ENCODE peak calls at places on chromosomes 6 and 20, in six cellular contexts. One of them, this sample, is unnamed.

GRCh38 chr20:855466-856360 is 22.2 kb downstream of the FAM110A start:
- DNase-seq in CD4-positive, CD25-positive, alpha-beta regulatory T cell: no peak
- DNase-seq in CD8-positive, alpha-beta memory T cell: no peak
- DNase-seq in CD8-positive, alpha-beta T cell: no peak
- DNase-seq in sigmoid colon: no peak
- DNase-seq in ascending aorta: no peak
- DNase-seq in this sample: no peak

GRCh38 chr6:121201108-121201507 is 133.2 kb downstream of the TBC1D32 start:
- DNase-seq in sigmoid colon: no peak
- DNase-seq in CD8-positive, alpha-beta memory T cell: no peak
- DNase-seq in CD4-positive, CD25-positive, alpha-beta regulatory T cell: no peak
- DNase-seq in CD8-positive, alpha-beta T cell: no peak
- DNase-seq in ascending aorta: no peak
- DNase-seq in this sample: no peak

GRCh38 chr6:90274481-90275030 is 22.1 kb downstream of the BACH2 start:
- DNase-seq in CD8-positive, alpha-beta T cell: peak
- DNase-seq in CD8-positive, alpha-beta memory T cell: peak
- DNase-seq in ascending aorta: no peak
- DNase-seq in sigmoid colon: no peak
- DNase-seq in CD4-positive, CD25-positive, alpha-beta regulatory T cell: peak
- DNase-seq in this sample: peak

GRCh38 chr20:32965581-32966373 is 38.5 kb downstream of the SUN5 start:
- DNase-seq in CD8-positive, alpha-beta memory T cell: peak
- DNase-seq in sigmoid colon: peak
- DNase-seq in ascending aorta: no peak
- DNase-seq in CD8-positive, alpha-beta T cell: no peak
- DNase-seq in CD4-positive, CD25-positive, alpha-beta regulatory T cell: peak
- DNase-seq in this sample: no peak

GRCh38 chr6:73665686-73666319 is 12.0 kb upstream of the SLC17A5 start:
- DNase-seq in ascending aorta: no peak
- DNase-seq in sigmoid colon: no peak
- DNase-seq in CD8-positive, alpha-beta memory T cell: no peak
- DNase-seq in CD4-positive, CD25-positive, alpha-beta regulatory T cell: peak
- DNase-seq in CD8-positive, alpha-beta T cell: no peak
- DNase-seq in this sample: no peak

GRCh38 chr6:155245871-155246270 is 17.9 kb upstream of the CLDN20 start:
- DNase-seq in ascending aorta: no peak
- DNase-seq in sigmoid colon: no peak
- DNase-seq in CD8-positive, alpha-beta memory T cell: no peak
- DNase-seq in CD8-positive, alpha-beta T cell: no peak
- DNase-seq in CD4-positive, CD25-positive, alpha-beta regulatory T cell: no peak
- DNase-seq in this sample: no peak

GRCh38 chr20:32966382-32966781 is 37.9 kb downstream of the SUN5 start:
- DNase-seq in CD8-positive, alpha-beta memory T cell: no peak
- DNase-seq in CD8-positive, alpha-beta T cell: no peak
- DNase-seq in ascending aorta: no peak
- DNase-seq in CD4-positive, CD25-positive, alpha-beta regulatory T cell: no peak
- DNase-seq in sigmoid colon: peak
- DNase-seq in this sample: no peak

GRCh38 chr6:121485359-121485809 is 49.9 kb downstream of the GJA1 start:
- DNase-seq in CD4-positive, CD25-positive, alpha-beta regulatory T cell: no peak
- DNase-seq in CD8-positive, alpha-beta T cell: no peak
- DNase-seq in sigmoid colon: no peak
- DNase-seq in CD8-positive, alpha-beta memory T cell: no peak
- DNase-seq in ascending aorta: no peak
- DNase-seq in this sample: no peak

GRCh38 chr6:164069352-164070022 is 655.0 kb downstream of the QKI start:
- DNase-seq in CD8-positive, alpha-beta memory T cell: no peak
- DNase-seq in CD8-positive, alpha-beta T cell: no peak
- DNase-seq in ascending aorta: no peak
- DNase-seq in CD4-positive, CD25-positive, alpha-beta regulatory T cell: no peak
- DNase-seq in sigmoid colon: peak
- DNase-seq in this sample: no peak

GRCh38 chr20:12970372-12970821 is 38.4 kb upstream of the SPTLC3 start:
- DNase-seq in CD4-positive, CD25-positive, alpha-beta regulatory T cell: peak
- DNase-seq in CD8-positive, alpha-beta T cell: no peak
- DNase-seq in CD8-positive, alpha-beta memory T cell: no peak
- DNase-seq in ascending aorta: no peak
- DNase-seq in sigmoid colon: no peak
- DNase-seq in this sample: no peak

GRCh38 chr6:3026811-3027626 is 27.3 kb downstream of the NQO2 start:
- DNase-seq in CD8-positive, alpha-beta T cell: no peak
- DNase-seq in ascending aorta: no peak
- DNase-seq in sigmoid colon: no peak
- DNase-seq in CD8-positive, alpha-beta memory T cell: peak
- DNase-seq in CD4-positive, CD25-positive, alpha-beta regulatory T cell: peak
- DNase-seq in this sample: no peak

GRCh38 chr6:38671885-38672467 is 31.0 kb downstream of the GLO1 start:
- DNase-seq in CD8-positive, alpha-beta memory T cell: peak
- DNase-seq in sigmoid colon: no peak
- DNase-seq in CD8-positive, alpha-beta T cell: no peak
- DNase-seq in ascending aorta: no peak
- DNase-seq in CD4-positive, CD25-positive, alpha-beta regulatory T cell: peak
- DNase-seq in this sample: no peak

GRCh38 chr6:80674669-80675068 is 568.2 kb downstream of the BCKDHB start:
- DNase-seq in sigmoid colon: no peak
- DNase-seq in CD4-positive, CD25-positive, alpha-beta regulatory T cell: no peak
- DNase-seq in ascending aorta: no peak
- DNase-seq in CD8-positive, alpha-beta T cell: no peak
- DNase-seq in CD8-positive, alpha-beta memory T cell: no peak
- DNase-seq in this sample: no peak
- H3K4me3 ChIP-seq in sigmoid colon: no peak
- H3K4me3 ChIP-seq in CD4-positive, CD25-positive, alpha-beta regulatory T cell: no peak
- H3K4me3 ChIP-seq in ascending aorta: no peak
- H3K4me3 ChIP-seq in CD8-positive, alpha-beta T cell: no peak
- H3K4me3 ChIP-seq in CD8-positive, alpha-beta memory T cell: no peak
- H3K4me3 ChIP-seq in this sample: no peak

DNA sequence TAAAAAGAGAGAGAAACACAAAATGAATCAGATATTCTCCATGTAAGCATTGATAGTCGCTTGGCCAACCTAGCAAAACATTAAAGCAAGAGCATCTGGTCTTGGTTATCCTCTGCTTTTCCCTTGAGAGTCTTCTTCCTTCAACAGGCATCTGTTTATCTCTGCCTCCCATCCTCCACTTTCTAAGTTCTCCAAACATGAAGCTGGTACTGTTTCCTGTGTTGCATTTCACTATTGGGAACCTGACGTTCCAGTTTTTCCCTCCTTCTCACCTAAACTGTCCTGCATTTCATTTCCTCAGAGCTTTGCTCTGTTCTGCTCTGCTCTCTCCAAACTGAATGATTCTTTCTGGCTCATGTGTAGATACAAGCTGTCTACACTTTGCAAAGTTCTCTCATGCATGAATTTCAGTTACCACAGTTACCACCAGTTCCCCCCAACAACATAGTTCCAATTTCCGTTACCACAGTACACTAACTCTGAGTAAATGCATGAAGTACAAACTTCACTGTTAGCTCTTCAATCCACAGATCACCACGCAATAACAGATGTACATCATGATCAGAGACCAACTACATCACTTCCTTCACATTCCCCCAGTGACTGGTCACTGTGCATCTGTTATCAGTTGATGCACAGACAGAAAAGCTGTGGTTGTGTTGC is 86.7 kb upstream of the F13A1 start:
- DNase-seq in CD4-positive, CD25-positive, alpha-beta regulatory T cell: no peak
- DNase-seq in ascending aorta: no peak
- DNase-seq in CD8-positive, alpha-beta memory T cell: no peak
- DNase-seq in sigmoid colon: no peak
- DNase-seq in CD8-positive, alpha-beta T cell: no peak
- DNase-seq in this sample: no peak
- H3K4me3 ChIP-seq in CD4-positive, CD25-positive, alpha-beta regulatory T cell: no peak
- H3K4me3 ChIP-seq in ascending aorta: no peak
- H3K4me3 ChIP-seq in CD8-positive, alpha-beta memory T cell: no peak
- H3K4me3 ChIP-seq in sigmoid colon: no peak
- H3K4me3 ChIP-seq in CD8-positive, alpha-beta T cell: no peak
- H3K4me3 ChIP-seq in this sample: no peak

GRCh38 chr20:62739581-62740285 is 31.1 kb downstream of the NTSR1 start:
- DNase-seq in CD8-positive, alpha-beta T cell: no peak
- DNase-seq in sigmoid colon: peak
- DNase-seq in ascending aorta: no peak
- DNase-seq in CD4-positive, CD25-positive, alpha-beta regulatory T cell: peak
- DNase-seq in CD8-positive, alpha-beta memory T cell: peak
- DNase-seq in this sample: peak
- H3K4me3 ChIP-seq in CD8-positive, alpha-beta T cell: peak
- H3K4me3 ChIP-seq in sigmoid colon: no peak
- H3K4me3 ChIP-seq in ascending aorta: no peak
- H3K4me3 ChIP-seq in CD4-positive, CD25-positive, alpha-beta regulatory T cell: peak
- H3K4me3 ChIP-seq in CD8-positive, alpha-beta memory T cell: peak
- H3K4me3 ChIP-seq in this sample: peak

DNA sequence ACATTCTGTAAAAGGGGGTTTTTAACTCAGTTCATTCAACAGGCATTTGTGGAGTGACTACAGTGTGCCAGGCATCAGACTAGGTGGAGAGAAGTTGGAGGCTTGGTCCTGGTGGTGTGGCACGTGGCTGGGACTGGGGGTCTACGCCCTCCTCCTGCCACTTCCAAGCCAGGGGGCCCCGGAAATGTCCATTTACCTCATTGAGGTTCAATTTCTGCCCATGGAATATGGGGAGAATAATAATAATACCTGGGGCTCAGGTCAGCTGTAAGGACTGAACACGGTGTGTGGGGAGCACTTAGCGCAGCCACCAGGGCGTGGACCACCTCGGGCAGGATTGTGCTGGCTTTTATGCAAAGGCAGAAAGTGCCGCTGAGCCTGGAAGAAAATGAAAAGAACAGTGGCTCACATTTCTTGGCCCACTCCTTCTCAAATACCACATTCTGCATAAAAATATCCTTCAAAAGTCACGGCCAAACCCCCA is 229.4 kb downstream of the ANKRD60 start:
- DNase-seq in CD4-positive, CD25-positive, alpha-beta regulatory T cell: no peak
- DNase-seq in ascending aorta: no peak
- DNase-seq in sigmoid colon: no peak
- DNase-seq in CD8-positive, alpha-beta memory T cell: no peak
- DNase-seq in CD8-positive, alpha-beta T cell: no peak
- DNase-seq in this sample: no peak
- H3K4me3 ChIP-seq in CD4-positive, CD25-positive, alpha-beta regulatory T cell: no peak
- H3K4me3 ChIP-seq in ascending aorta: peak
- H3K4me3 ChIP-seq in sigmoid colon: no peak
- H3K4me3 ChIP-seq in CD8-positive, alpha-beta memory T cell: no peak
- H3K4me3 ChIP-seq in CD8-positive, alpha-beta T cell: no peak
- H3K4me3 ChIP-seq in this sample: no peak

DNA sequence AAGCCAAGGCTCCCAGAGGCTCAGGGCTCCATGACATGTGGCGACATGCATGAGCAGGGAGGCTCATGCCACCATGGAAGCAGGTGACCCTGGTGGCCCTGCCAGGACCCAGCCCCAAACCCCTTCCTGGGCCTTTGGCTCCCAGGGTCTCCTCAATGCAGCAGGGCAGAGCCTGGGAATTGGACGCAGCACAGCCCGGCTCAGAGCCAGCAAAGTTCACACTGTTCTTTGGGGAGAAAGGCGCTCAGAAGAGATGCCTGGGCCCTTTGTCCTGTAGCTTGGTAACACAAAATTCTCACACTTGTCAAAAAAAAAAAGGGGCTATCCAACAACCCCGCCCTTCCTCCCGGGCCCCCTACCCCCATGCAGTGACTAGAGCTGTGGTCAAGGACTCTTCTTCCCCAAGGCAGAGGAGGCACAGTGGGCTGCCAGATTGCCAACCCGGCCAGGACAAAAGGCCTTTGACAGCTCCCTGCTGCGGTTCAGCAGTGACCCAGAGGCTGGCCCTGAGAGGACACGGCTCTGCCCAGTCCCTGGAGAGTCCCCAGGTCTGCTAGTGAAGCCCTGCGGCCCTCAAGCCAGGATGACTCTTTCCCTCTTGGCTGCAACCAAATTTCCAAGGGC is 2.0 kb downstream of the NKAIN4 start:
- DNase-seq in sigmoid colon: no peak
- DNase-seq in CD8-positive, alpha-beta memory T cell: no peak
- DNase-seq in CD8-positive, alpha-beta T cell: no peak
- DNase-seq in ascending aorta: no peak
- DNase-seq in CD4-positive, CD25-positive, alpha-beta regulatory T cell: no peak
- DNase-seq in this sample: no peak
- H3K4me3 ChIP-seq in sigmoid colon: no peak
- H3K4me3 ChIP-seq in CD8-positive, alpha-beta memory T cell: no peak
- H3K4me3 ChIP-seq in CD8-positive, alpha-beta T cell: no peak
- H3K4me3 ChIP-seq in ascending aorta: no peak
- H3K4me3 ChIP-seq in CD4-positive, CD25-positive, alpha-beta regulatory T cell: no peak
- H3K4me3 ChIP-seq in this sample: no peak

GRCh38 chr6:12802440-12802839 is 85.9 kb downstream of the PHACTR1 start:
- DNase-seq in CD8-positive, alpha-beta memory T cell: no peak
- DNase-seq in CD8-positive, alpha-beta T cell: no peak
- DNase-seq in sigmoid colon: no peak
- DNase-seq in CD4-positive, CD25-positive, alpha-beta regulatory T cell: no peak
- DNase-seq in ascending aorta: no peak
- DNase-seq in this sample: no peak

GRCh38 chr6:12804967-12805645 is 88.5 kb downstream of the PHACTR1 start:
- DNase-seq in CD4-positive, CD25-positive, alpha-beta regulatory T cell: no peak
- DNase-seq in ascending aorta: no peak
- DNase-seq in CD8-positive, alpha-beta T cell: no peak
- DNase-seq in sigmoid colon: no peak
- DNase-seq in CD8-positive, alpha-beta memory T cell: no peak
- DNase-seq in this sample: no peak

GRCh38 chr6:12803486-12803885 is 86.9 kb downstream of the PHACTR1 start:
- DNase-seq in ascending aorta: no peak
- DNase-seq in CD4-positive, CD25-positive, alpha-beta regulatory T cell: no peak
- DNase-seq in CD8-positive, alpha-beta memory T cell: no peak
- DNase-seq in CD8-positive, alpha-beta T cell: no peak
- DNase-seq in sigmoid colon: no peak
- DNase-seq in this sample: no peak

GRCh38 chr6:12811519-12811918 is 95.0 kb downstream of the PHACTR1 start:
- DNase-seq in CD8-positive, alpha-beta memory T cell: no peak
- DNase-seq in ascending aorta: no peak
- DNase-seq in CD8-positive, alpha-beta T cell: no peak
- DNase-seq in CD4-positive, CD25-positive, alpha-beta regulatory T cell: no peak
- DNase-seq in sigmoid colon: no peak
- DNase-seq in this sample: no peak

GRCh38 chr6:12806811-12807210 is 90.2 kb downstream of the PHACTR1 start:
- DNase-seq in CD4-positive, CD25-positive, alpha-beta regulatory T cell: no peak
- DNase-seq in CD8-positive, alpha-beta memory T cell: no peak
- DNase-seq in ascending aorta: no peak
- DNase-seq in CD8-positive, alpha-beta T cell: no peak
- DNase-seq in sigmoid colon: no peak
- DNase-seq in this sample: no peak
- H3K4me3 ChIP-seq in CD4-positive, CD25-positive, alpha-beta regulatory T cell: no peak
- H3K4me3 ChIP-seq in CD8-positive, alpha-beta memory T cell: no peak
- H3K4me3 ChIP-seq in ascending aorta: no peak
- H3K4me3 ChIP-seq in CD8-positive, alpha-beta T cell: no peak
- H3K4me3 ChIP-seq in sigmoid colon: no peak
- H3K4me3 ChIP-seq in this sample: no peak

This sample was measured in effector memory CD4-positive, alpha-beta T cell.